ENCODE peak calls at places on chromosomes 3 and 15, in ten cellular contexts. U is cardiac muscle cell; L is heart right ventricle; K is CD4-positive, alpha-beta T cell; Q is fibroblast of lung; C is PC-9; D is nephron progenitor cell; G is H1; X is AG04450; B is RWPE1. P is an unnamed sample.

GRCh38 chr3:191388823-191389222 is 58.5 kb upstream of the UTS2B start:
- DNase-seq in X (no peak), B (no peak), L (no peak), Q (peak), C (no peak), U (peak), K (no peak), D (no peak), G (no peak), P (no peak)

GRCh38 chr15:65903296-65904073 is 34.2 kb downstream of the RAB11A start:
- DNase-seq in G (no peak), U (peak), C (no peak), K (no peak), X (no peak), D (no peak), L (no peak), Q (peak), B (no peak), P (no peak)

GRCh38 chr3:10408680-10409079 is 87.8 kb upstream of the SEC13 start:
- DNase-seq in Q (no peak), D (no peak), G (no peak), K (no peak), U (no peak), B (no peak), X (no peak), L (no peak), C (no peak), P (no peak)

GRCh38 chr15:80309769-80310384 is 57.9 kb upstream of the CTXND1 start:
- DNase-seq in X (no peak), Q (peak), D (peak), U (peak), C (no peak), B (peak), G (no peak), L (no peak), K (no peak), P (no peak)

GRCh38 chr15:86155551-86155950 is 75.9 kb downstream of the AGBL1 start:
- DNase-seq in B (no peak), C (no peak), Q (no peak), L (no peak), D (no peak), U (no peak), X (no peak), K (no peak), G (no peak), P (no peak)

GRCh38 chr3:138944842-138945645 is 1.9 kb downstream of the FOXL2 start:
- DNase-seq in B (no peak), U (no peak), X (no peak), Q (no peak), G (no peak), K (no peak), D (peak), L (no peak), C (no peak), P (no peak)

GRCh38 chr15:41487802-41488201 is 5.9 kb upstream of the ITPKA start:
- DNase-seq in Q (no peak), B (no peak), X (no peak), L (no peak), U (no peak), K (no peak), G (no peak), C (no peak), D (no peak), P (no peak)

GRCh38 chr3:190325923-190326322 is 3.7 kb upstream of the CLDN1 start:
- DNase-seq in U (peak), D (no peak), G (no peak), Q (peak), L (no peak), C (no peak), B (peak), K (no peak), X (no peak), P (no peak)

GRCh38 chr3:169929830-169930519 is 18.6 kb downstream of the SAMD7 start:
- DNase-seq in G (no peak), X (no peak), U (no peak), L (no peak), C (no peak), D (no peak), K (no peak), Q (no peak), B (no peak), P (no peak)

GRCh38 chr3:120299403-120299802 is 14.4 kb upstream of the GPR156 start:
- DNase-seq in L (no peak), B (no peak), Q (no peak), D (no peak), K (no peak), U (no peak), G (no peak), X (no peak), C (no peak), P (no peak)

GRCh38 chr15:68725736-68726135 is 95.0 kb downstream of the ANP32A start:
- DNase-seq in Q (peak), G (no peak), U (peak), C (no peak), X (no peak), L (peak), K (no peak), B (no peak), D (no peak), P (peak)

GRCh38 chr15:42009022-42009421 is 11.8 kb downstream of the PLA2G4E start:
- DNase-seq in U (no peak), X (no peak), K (no peak), G (no peak), B (no peak), D (no peak), C (no peak), L (no peak), Q (no peak), P (no peak)

GRCh38 chr15:101028321-101028720 is 109.2 kb downstream of the LRRK1 start:
- DNase-seq in X (no peak), K (no peak), D (no peak), Q (peak), L (peak), C (no peak), U (no peak), B (no peak), G (no peak), P (no peak)

GRCh38 chr15:67124111-67124510 is 58.7 kb downstream of the SMAD3 start:
- DNase-seq in U (no peak), G (no peak), D (no peak), C (peak), Q (no peak), K (no peak), L (no peak), B (no peak), X (no peak), P (no peak)

GRCh38 chr3:73452731-73453130 is 172.0 kb downstream of the PDZRN3 start:
- DNase-seq in B (no peak), U (no peak), Q (no peak), G (no peak), L (no peak), X (no peak), D (no peak), C (no peak), K (no peak), P (no peak)

GRCh38 chr3:112302061-112302830 is 8.2 kb upstream of the SLC9C1 start:
- DNase-seq in K (no peak), C (no peak), D (no peak), G (no peak), L (no peak), U (peak), Q (peak), X (no peak), B (no peak), P (no peak)

GRCh38 chr15:76837474-76837873 is 67.7 kb downstream of the SCAPER start:
- DNase-seq in U (no peak), X (no peak), C (no peak), Q (no peak), B (no peak), D (no peak), G (no peak), K (no peak), L (no peak), P (no peak)

GRCh38 chr15:35308802-35309201 is 223.7 kb upstream of the NANOGP8 start:
- DNase-seq in U (peak), G (no peak), Q (peak), K (no peak), L (peak), C (no peak), B (no peak), X (peak), D (no peak), P (no peak)

GRCh38 chr3:124221286-124221821 is 229.4 kb upstream of the ROPN1 start:
- DNase-seq in U (no peak), K (no peak), L (no peak), B (no peak), X (no peak), D (no peak), G (no peak), C (no peak), Q (no peak), P (no peak)

GRCh38 chr15:101269479-101270223 is 7.6 kb downstream of the SELENOS start:
- DNase-seq in K (no peak), U (peak), D (no peak), L (peak), B (no peak), C (no peak), X (no peak), G (no peak), Q (no peak), P (no peak)

GRCh38 chr3:100400424-100400781 is 486 bp downstream of the TOMM70 start:
- DNase-seq in C (no peak), Q (no peak), X (no peak), D (no peak), G (no peak), B (peak), U (peak), L (peak), K (peak), P (peak)

GRCh38 chr3:140602781-140603180 is 75.1 kb upstream of the TRIM42 start:
- DNase-seq in Q (no peak), K (no peak), C (no peak), U (no peak), D (no peak), G (no peak), L (no peak), B (no peak), X (no peak), P (no peak)

DNA sequence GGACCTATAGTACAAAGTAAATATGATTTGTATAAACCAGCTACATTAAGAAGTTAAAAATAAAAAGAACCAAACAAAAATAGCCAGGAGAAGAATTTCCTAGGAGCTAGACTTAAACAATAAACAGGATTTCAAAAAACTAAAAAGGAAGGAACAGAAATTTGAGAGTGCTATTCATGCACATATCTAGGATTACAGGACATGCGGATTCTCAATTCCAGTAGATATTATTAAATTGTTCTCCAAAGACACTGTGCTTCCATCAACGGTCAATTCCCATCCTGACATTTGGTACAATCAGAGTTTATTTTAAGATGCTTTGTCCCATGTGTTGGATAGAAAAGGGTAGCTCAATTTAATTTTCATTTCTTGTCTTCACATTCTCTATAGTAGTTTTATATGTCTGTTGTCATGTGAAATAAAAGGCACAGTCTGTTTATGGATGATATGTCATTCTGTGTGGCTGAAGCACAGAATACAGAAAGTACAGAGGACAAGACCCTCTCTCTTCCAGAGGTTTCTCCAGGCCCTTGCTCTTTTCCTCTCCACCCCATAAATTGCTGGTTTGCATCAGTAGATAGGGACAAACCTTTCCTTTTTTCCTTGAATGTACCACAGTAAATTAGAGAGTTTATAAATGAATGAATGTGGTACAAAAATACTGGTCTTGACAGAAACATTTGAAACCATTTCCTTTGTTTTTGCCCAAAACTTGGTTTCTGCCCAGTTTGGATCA is 3.5 kb downstream of the PLOD2 start:
- DNase-seq in Q (no peak), G (no peak), K (no peak), D (no peak), X (no peak), C (no peak), U (no peak), B (no peak), L (no peak), P (no peak)
- TF ChIP-seq CTCF in Q (no peak), G (no peak), K (no peak), D (no peak), X (no peak), C (no peak), U (no peak), B (no peak), L (no peak), P (no peak)

GRCh38 chr3:76353683-76354082 is 568.3 kb upstream of the ZNF717 start:
- DNase-seq in X (no peak), U (no peak), D (no peak), K (no peak), G (no peak), Q (no peak), L (no peak), B (no peak), C (no peak), P (no peak)
- TF ChIP-seq CTCF in X (no peak), U (no peak), D (no peak), K (no peak), G (no peak), Q (no peak), L (no peak), B (no peak), C (no peak), P (no peak)

DNA sequence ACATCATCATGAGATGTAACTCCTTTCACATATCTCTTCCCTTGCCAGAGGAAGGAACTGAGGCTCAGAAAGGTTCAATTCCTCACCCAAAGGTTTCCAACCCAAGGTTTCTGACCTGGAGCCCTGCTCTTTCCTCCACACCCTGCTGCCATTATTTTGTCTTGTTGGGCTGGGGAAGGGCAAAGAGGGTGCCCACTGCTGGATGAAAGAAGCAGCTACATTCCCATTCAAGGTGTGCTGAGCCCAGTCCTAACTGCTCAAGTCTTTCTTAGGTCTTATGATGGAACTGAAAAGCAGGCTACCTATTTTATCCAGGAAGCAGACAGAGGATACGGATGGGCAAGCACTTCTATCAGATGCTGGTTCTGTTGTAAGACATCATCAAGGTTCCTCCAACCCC is 258.0 kb upstream of the CTDSPL start:
- DNase-seq in K (no peak), G (no peak), X (no peak), U (no peak), C (no peak), L (no peak), Q (no peak), B (no peak), D (no peak), P (no peak)
- TF ChIP-seq CTCF in K (no peak), G (peak), X (no peak), U (no peak), C (no peak), L (no peak), Q (no peak), B (no peak), D (no peak), P (no peak)

GRCh38 chr3:136578290-136578689 is 173.9 kb downstream of the STAG1 start:
- DNase-seq in K (no peak), U (no peak), B (no peak), X (no peak), G (no peak), D (no peak), C (no peak), L (no peak), Q (no peak), P (no peak)

GRCh38 chr3:136576279-136577009 is 175.7 kb downstream of the STAG1 start:
- DNase-seq in U (no peak), G (no peak), D (no peak), K (no peak), C (no peak), B (no peak), X (no peak), L (no peak), Q (no peak), P (no peak)

DNA sequence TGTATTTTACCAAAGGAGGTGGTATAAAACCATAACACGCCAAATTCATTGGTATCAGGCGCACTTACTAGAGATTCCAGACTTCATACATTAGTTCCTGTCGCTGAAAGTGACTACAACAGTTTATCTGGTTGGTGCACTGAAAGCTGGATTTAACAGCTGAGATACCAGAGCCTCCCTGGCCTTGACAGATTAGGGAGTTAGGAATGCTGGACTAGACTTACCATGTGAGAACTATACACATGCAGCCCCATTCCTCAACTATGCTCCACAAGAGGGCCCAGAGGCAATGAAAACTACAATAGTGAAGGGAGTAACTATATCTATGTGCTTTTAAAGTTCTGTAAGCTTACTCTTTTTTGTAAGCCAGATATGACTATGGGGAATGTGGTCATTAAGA is 174.4 kb downstream of the STAG1 start:
- DNase-seq in D (no peak), K (no peak), X (no peak), G (no peak), C (no peak), B (no peak), L (no peak), U (no peak), Q (no peak), P (no peak)
- TF ChIP-seq CTCF in D (no peak), K (no peak), X (no peak), G (no peak), C (no peak), B (no peak), L (no peak), U (no peak), Q (no peak), P (no peak)

DNA sequence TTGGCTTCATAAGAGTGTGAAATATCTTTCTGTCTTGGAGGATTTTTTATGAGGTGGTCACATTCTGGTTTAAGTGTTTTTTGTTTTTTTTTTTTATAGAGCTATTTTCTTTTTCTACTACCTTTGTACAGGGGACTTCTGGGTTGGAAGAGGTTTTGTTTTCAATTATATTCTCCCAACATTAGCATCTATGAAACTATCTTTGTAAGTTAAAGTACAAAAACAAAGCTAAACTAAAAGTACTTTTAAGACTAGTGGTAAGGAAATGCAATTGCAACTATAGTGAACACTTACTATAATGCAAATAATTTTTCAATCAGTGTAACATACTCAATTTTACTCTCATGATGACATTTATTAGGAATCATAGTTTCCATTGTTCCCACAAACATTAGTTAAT is 688.2 kb downstream of the SI start:
- DNase-seq in B (no peak), U (no peak), X (no peak), Q (no peak), L (no peak), K (no peak), C (no peak), D (no peak), G (no peak), P (no peak)
- TF ChIP-seq CTCF in B (peak), U (no peak), X (no peak), Q (no peak), L (no peak), K (no peak), C (peak), D (peak), G (no peak), P (no peak)

GRCh38 chr3:143795849-143796248 is 52.4 kb downstream of the SLC9A9 start:
- DNase-seq in Q (no peak), G (no peak), X (no peak), D (no peak), U (no peak), B (no peak), K (no peak), L (no peak), C (no peak), P (no peak)
- TF ChIP-seq CTCF in Q (peak), G (no peak), X (peak), D (no peak), U (no peak), B (no peak), K (no peak), L (no peak), C (no peak), P (no peak)

GRCh38 chr3:114454592-114455251 is 160.9 kb downstream of the TIGIT start:
- DNase-seq in D (peak), K (no peak), C (no peak), B (no peak), X (no peak), U (peak), Q (peak), G (no peak), L (peak), P (no peak)
- TF ChIP-seq CTCF in D (no peak), K (no peak), C (no peak), B (no peak), X (no peak), U (no peak), Q (no peak), G (no peak), L (no peak), P (no peak)

GRCh38 chr3:104610730-104611652 is 755.7 kb upstream of the ALCAM start:
- DNase-seq in Q (no peak), L (no peak), K (no peak), B (no peak), X (no peak), G (no peak), D (no peak), U (no peak), C (no peak), P (no peak)
- TF ChIP-seq CTCF in Q (no peak), L (no peak), K (no peak), B (no peak), X (peak), G (no peak), D (no peak), U (peak), C (peak), P (no peak)

GRCh38 chr3:128379768-128380167 is 86.9 kb downstream of the DNAJB8 start:
- DNase-seq in B (no peak), L (no peak), C (no peak), Q (no peak), U (no peak), D (no peak), G (no peak), X (no peak), K (no peak), P (no peak)
- TF ChIP-seq CTCF in B (no peak), L (no peak), C (no peak), Q (peak), U (no peak), D (no peak), G (peak), X (no peak), K (no peak), P (no peak)

GRCh38 chr3:189142527-189142926 is 29.2 kb upstream of the TPRG1 start:
- DNase-seq in X (no peak), D (no peak), C (no peak), U (no peak), B (no peak), Q (no peak), G (no peak), K (no peak), L (no peak), P (no peak)

GRCh38 chr3:189146842-189147241 is 24.9 kb upstream of the TPRG1 start:
- DNase-seq in U (no peak), K (no peak), G (peak), L (no peak), Q (peak), B (no peak), D (peak), C (no peak), X (no peak), P (no peak)

GRCh38 chr3:189143321-189143720 is 28.4 kb upstream of the TPRG1 start:
- DNase-seq in L (no peak), B (no peak), C (no peak), K (no peak), Q (no peak), G (no peak), D (no peak), U (no peak), X (no peak), P (no peak)

GRCh38 chr3:189148090-189148507 is 23.7 kb upstream of the TPRG1 start:
- DNase-seq in D (peak), Q (peak), B (peak), L (peak), C (peak), G (peak), U (peak), K (peak), X (peak), P (peak)

GRCh38 chr3:189144645-189145044 is 27.1 kb upstream of the TPRG1 start:
- DNase-seq in B (peak), C (peak), X (no peak), D (no peak), Q (peak), G (no peak), U (peak), K (no peak), L (no peak), P (peak)
- TF ChIP-seq CTCF in B (peak), C (peak), X (no peak), D (no peak), Q (no peak), G (no peak), U (peak), K (peak), L (peak), P (peak)